ENCODE peak calls at places on chromosomes 7 and 10, in seven cellular contexts. Z is vagina, X is breast epithelium, V is brain microvascular endothelial cell, R is PC-9, M is tibial nerve, J is RWPE1. D is an unnamed sample.

GRCh38 chr10:107081644-107082043 is 82.9 kb downstream of the SORCS1 start:
- DNase-seq in Z (no peak), X (no peak), V (no peak), R (no peak), M (no peak), J (no peak), D (no peak)

GRCh38 chr7:31642681-31643115 is 44.3 kb upstream of the PPP1R17 start:
- DNase-seq in Z (no peak), X (peak; percentile 55), V (no peak), R (peak; percentile 31), M (no peak), J (no peak), D (no peak)

GRCh38 chr10:79413196-79413595 is 32.2 kb downstream of the ZCCHC24 start:
- DNase-seq in Z (no peak), X (peak; percentile 40), V (peak; percentile 33), R (no peak), M (no peak), J (no peak), D (peak; percentile 42)

GRCh38 chr10:118511720-118512119 is 83.7 kb downstream of the PRLHR start:
- DNase-seq in Z (peak; percentile 10), X (no peak), V (no peak), R (peak; percentile 74), M (no peak), J (no peak), D (no peak)

GRCh38 chr7:107502154-107502553 is 32.3 kb downstream of the GPR22 start:
- DNase-seq in Z (no peak), X (no peak), V (no peak), R (no peak), M (no peak), J (no peak), D (no peak)

GRCh38 chr7:92740713-92741126 is 95.7 kb downstream of the CDK6 start:
- DNase-seq in Z (no peak), X (no peak), V (peak; percentile 59), R (peak; percentile 94), M (no peak), J (peak; percentile 80), D (no peak)

GRCh38 chr10:34715511-34716187 is 99.4 kb downstream of the PARD3 start:
- DNase-seq in Z (no peak), X (no peak), V (peak; percentile 18), R (no peak), M (no peak), J (no peak), D (no peak)

GRCh38 chr10:121662945-121663917 is 65.0 kb upstream of the FGFR2 start:
- DNase-seq in Z (no peak), X (no peak), V (no peak), R (no peak), M (no peak), J (no peak), D (no peak)

GRCh38 chr7:99041526-99041925 is 102.4 kb downstream of the SMURF1 start:
- DNase-seq in Z (no peak), X (no peak), V (no peak), R (no peak), M (no peak), J (no peak), D (no peak)

GRCh38 chr10:77043364-77043763 is 594.2 kb downstream of the KCNMA1 start:
- DNase-seq in Z (no peak), X (no peak), V (peak; percentile 11), R (no peak), M (no peak), J (no peak), D (no peak)

GRCh38 chr10:77042706-77043105 is 594.9 kb downstream of the KCNMA1 start:
- DNase-seq in Z (no peak), X (no peak), V (no peak), R (no peak), M (no peak), J (no peak), D (no peak)

GRCh38 chr10:77038412-77038806 is 599.2 kb downstream of the KCNMA1 start:
- DNase-seq in Z (no peak), X (no peak), V (no peak), R (peak; percentile 25), M (no peak), J (no peak), D (no peak)

GRCh38 chr10:77045046-77045445 is 592.6 kb downstream of the KCNMA1 start:
- DNase-seq in Z (no peak), X (no peak), V (no peak), R (no peak), M (no peak), J (no peak), D (no peak)

GRCh38 chr10:77041636-77042258 is 595.9 kb downstream of the KCNMA1 start:
- DNase-seq in Z (no peak), X (no peak), V (peak; percentile 6), R (no peak), M (no peak), J (no peak), D (no peak)
- H3K27ac ChIP-seq in Z (no peak overlapping the region), X (no peak overlapping the region), V (no peak overlapping the region), R (no peak overlapping the region), M (no peak overlapping the region), J (no peak overlapping the region), D (no peak overlapping the region)

DNA sequence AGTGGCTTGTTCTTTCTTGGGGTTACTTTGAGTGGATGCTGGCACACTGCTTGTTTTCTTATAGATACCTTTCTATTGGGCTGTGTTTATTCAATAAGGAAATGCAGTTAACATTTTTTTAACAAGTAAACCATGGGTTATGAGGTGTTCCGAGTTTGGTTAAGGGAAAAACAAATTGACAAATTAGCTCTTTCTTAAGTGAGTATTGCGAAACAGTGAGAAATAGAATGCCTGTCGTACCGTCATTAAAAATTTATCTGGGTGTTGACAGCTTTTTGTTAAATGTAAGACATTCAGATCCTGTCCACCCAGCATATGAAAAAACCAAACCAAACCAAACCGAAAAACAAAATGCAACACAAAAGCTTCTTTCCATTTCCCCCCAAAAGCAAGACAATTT is 6.2 kb downstream of the CUX1 start:
- DNase-seq in Z (no peak), X (no peak), V (no peak), R (no peak), M (no peak), J (no peak), D (no peak)
- H3K27ac ChIP-seq in Z (no peak overlapping the region), X (no peak overlapping the region), V (no peak overlapping the region), R (no peak overlapping the region), M (no peak overlapping the region), J (peak overlapping the region; percentile 38), D (peak overlapping the region; percentile 55)

GRCh38 chr10:71233491-71233892 is 21.1 kb downstream of the UNC5B start:
- DNase-seq in Z (no peak), X (no peak), V (no peak), R (no peak), M (no peak), J (no peak), D (no peak)
- H3K27ac ChIP-seq in Z (peak overlapping the region; percentile 71), X (no peak overlapping the region), V (no peak overlapping the region), R (no peak overlapping the region), M (no peak overlapping the region), J (peak overlapping the region; percentile 53), D (peak overlapping the region; percentile 55)

DNA sequence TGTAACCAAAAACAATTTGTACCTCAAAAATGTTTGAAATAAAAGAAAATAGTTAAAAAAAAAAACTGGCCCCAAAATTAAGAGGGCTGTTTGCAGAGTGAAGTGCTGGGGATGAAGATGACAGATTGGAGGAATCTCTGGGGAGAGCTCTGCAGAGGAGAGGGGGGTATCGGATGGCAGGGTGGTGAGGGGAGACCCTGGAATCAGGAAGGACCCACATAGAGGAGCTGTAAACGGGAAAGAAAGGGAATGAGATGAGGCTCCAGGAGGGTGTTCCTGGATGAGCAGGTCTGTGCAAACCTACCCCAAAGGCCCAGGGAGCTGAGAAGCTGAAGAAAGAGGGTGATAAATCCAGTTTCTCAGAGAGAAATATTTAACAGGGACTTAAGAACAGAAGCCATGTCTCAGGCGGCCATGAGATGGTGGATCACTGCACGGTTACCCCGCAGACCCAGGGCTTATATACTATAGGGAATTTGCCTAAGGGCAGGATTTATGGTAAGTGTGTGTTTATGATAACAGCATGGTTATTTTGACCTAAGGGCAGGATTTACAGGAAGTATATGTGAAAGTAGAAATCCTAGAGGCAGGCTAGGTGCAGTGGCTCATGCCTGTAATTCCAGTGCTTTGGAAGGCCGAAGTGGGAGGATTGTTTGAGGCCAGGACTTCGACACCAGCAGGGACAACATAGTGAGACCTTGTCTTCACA is 42.8 kb upstream of the ZNF438 start:
- DNase-seq in Z (no peak), X (no peak), V (no peak), R (no peak), M (no peak), J (no peak), D (no peak)
- H3K27ac ChIP-seq in Z (no peak overlapping the region), X (no peak overlapping the region), V (peak overlapping the region; percentile 27), R (peak overlapping the region; percentile 30), M (peak overlapping the region; percentile 13), J (peak overlapping the region; percentile 30), D (no peak overlapping the region)

DNA sequence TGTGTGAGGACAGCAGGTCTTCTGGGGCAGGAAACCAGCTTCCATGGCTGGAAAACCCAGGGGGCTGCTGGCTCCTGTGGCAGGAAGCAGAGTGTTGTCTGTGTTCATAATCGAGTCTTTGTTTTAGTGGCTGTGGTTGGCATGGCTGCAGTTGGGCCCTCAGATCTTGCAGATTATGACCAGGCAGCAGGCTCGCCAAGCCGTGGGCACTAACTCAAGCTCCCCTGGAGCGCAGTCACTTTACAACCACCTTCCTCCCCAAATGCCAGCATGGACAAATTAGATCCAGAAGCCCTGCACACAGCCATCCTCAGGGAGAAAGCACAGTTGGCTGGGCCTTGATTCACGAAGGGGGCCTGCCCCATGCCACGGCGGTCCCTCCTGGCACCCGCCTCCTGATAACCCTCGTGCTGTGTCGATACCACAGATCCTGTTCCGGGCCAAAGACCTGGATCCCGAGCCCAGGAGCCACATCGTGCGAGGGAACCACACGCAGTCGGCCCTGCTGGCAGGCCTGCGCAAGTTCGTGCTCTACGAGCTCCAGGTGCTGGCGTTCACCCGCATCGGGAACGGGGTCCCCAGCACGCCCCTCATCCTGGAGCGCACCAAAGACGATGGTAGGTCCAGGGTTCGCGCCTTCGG is 552.5 kb upstream of the FOXK1 start:
- DNase-seq in Z (no peak), X (peak; percentile 55), V (no peak), R (no peak), M (no peak), J (no peak), D (no peak)
- H3K27ac ChIP-seq in Z (no peak overlapping the region), X (no peak overlapping the region), V (no peak overlapping the region), R (no peak overlapping the region), M (no peak overlapping the region), J (no peak overlapping the region), D (no peak overlapping the region)

D was measured in heart right ventricle.